ENCODE peak calls at places on chromosomes 13 and 19, in nine cellular contexts. G, K, V, I, P, E, A, S and Q are unnamed samples.

GRCh38 chr19:14149509-14149994 is 13.2 kb upstream of the ASF1B start:
- DNase-seq in G (peak; percentile 56), K (peak; percentile 31), V (peak; percentile 28), I (peak; percentile 62), P (no peak), E (peak; percentile 72), A (no peak), S (peak; percentile 78), Q (no peak)

GRCh38 chr19:33780746-33781145 is 15.9 kb upstream of the KCTD15 start:
- DNase-seq in G (no peak), K (no peak), V (no peak), I (no peak), P (no peak), E (no peak), A (no peak), S (no peak), Q (no peak)

GRCh38 chr19:50906217-50906616 is 5.0 kb downstream of the KLK4 start:
- DNase-seq in G (no peak), K (no peak), V (peak; percentile 93), I (no peak), P (no peak), E (peak; percentile 56), A (no peak), S (peak; percentile 66), Q (no peak)

GRCh38 chr19:17484520-17485180 is 14.3 kb downstream of the SLC27A1 start:
- DNase-seq in G (no peak), K (no peak), V (peak; percentile 60), I (no peak), P (no peak), E (no peak), A (no peak), S (no peak), Q (no peak)

GRCh38 chr19:2359992-2360875 is at the start of gene TMPRSS9:
- DNase-seq in G (no peak), K (no peak), V (no peak), I (no peak), P (no peak), E (no peak), A (no peak), S (no peak), Q (no peak)

GRCh38 chr13:110560606-110561334 is 752 bp downstream of the RAB20 start:
- DNase-seq in G (peak; percentile 64), K (no peak), V (peak; percentile 69), I (no peak), P (no peak), E (no peak), A (peak; percentile 28), S (peak; percentile 57), Q (no peak)

GRCh38 chr13:37868691-37869505 is 674 bp downstream of the TRPC4 start:
- DNase-seq in G (no peak), K (no peak), V (peak; percentile 59), I (peak; percentile 28), P (no peak), E (no peak), A (no peak), S (no peak), Q (peak; percentile 16)

GRCh38 chr19:20365146-20365545 is 198.1 kb downstream of the ZNF486 start:
- DNase-seq in G (no peak), K (no peak), V (no peak), I (no peak), P (no peak), E (no peak), A (no peak), S (no peak), Q (no peak)

GRCh38 chr13:29594710-29595379 is 643 bp downstream of the SLC7A1 start:
- DNase-seq in G (peak; percentile 60), K (peak; percentile 52), V (peak; percentile 22), I (peak; percentile 60), P (no peak), E (peak; percentile 61), A (peak; percentile 38), S (peak; percentile 90), Q (no peak)

GRCh38 chr19:38024991-38025716 is 118.1 kb downstream of the SIPA1L3 start:
- DNase-seq in G (no peak), K (no peak), V (peak; percentile 87), I (no peak), P (no peak), E (no peak), A (no peak), S (no peak), Q (no peak)

GRCh38 chr19:50647879-50648615 is 1.2 kb upstream of the C19orf81 start:
- DNase-seq in G (no peak), K (no peak), V (no peak), I (no peak), P (no peak), E (no peak), A (no peak), S (no peak), Q (no peak)

GRCh38 chr19:21023901-21024300 is 3.4 kb downstream of the ZNF430 start:
- DNase-seq in G (no peak), K (no peak), V (no peak), I (no peak), P (no peak), E (no peak), A (no peak), S (no peak), Q (no peak)

GRCh38 chr19:42267644-42268141 is 1.4 kb upstream of the CIC start:
- DNase-seq in G (no peak), K (no peak), V (no peak), I (no peak), P (no peak), E (no peak), A (no peak), S (no peak), Q (no peak)

GRCh38 chr13:66003558-66003957 is 1226.6 kb downstream of the PCDH9 start:
- DNase-seq in G (no peak), K (no peak), V (no peak), I (no peak), P (no peak), E (no peak), A (no peak), S (no peak), Q (no peak)

GRCh38 chr13:19618925-19619324 is 14.5 kb upstream of the MPHOSPH8 start:
- DNase-seq in G (no peak), K (no peak), V (peak; percentile 80), I (no peak), P (no peak), E (peak; percentile 41), A (no peak), S (no peak), Q (no peak)

GRCh38 chr13:46633416-46633815 is 80.4 kb downstream of the LRCH1 start:
- DNase-seq in G (no peak), K (no peak), V (no peak), I (no peak), P (peak; percentile 49), E (no peak), A (no peak), S (no peak), Q (peak; percentile 61)